ENCODE peak calls at places on chromosomes 1 and 21, in five cellular contexts. V is tibial artery; L is body of pancreas; A is CD8-positive, alpha-beta T cell; Q is suprapubic skin. O is an unnamed sample. For H3K4me1 and H3K9me3, the result is how much of the 10 kb centered on the place peaks cover.

GRCh38 chr1:42157667-42158066 is 4.5 kb downstream of the GUCA2B start:
- DNase-seq in V (no peak), L (no peak), A (no peak), Q (no peak), O (no peak)

GRCh38 chr1:228365321-228366061 is 41.1 kb downstream of the TRIM11 start:
- DNase-seq in V (peak), L (no peak), A (no peak), Q (no peak), O (no peak)

GRCh38 chr1:206895837-206896242 is 1.4 kb upstream of the IL24 start:
- DNase-seq in V (no peak), L (peak), A (no peak), Q (no peak), O (no peak)

GRCh38 chr1:183515002-183515689 is 42.8 kb downstream of the SMG7 start:
- DNase-seq in V (no peak), L (no peak), A (no peak), Q (no peak), O (no peak)

GRCh38 chr1:41516168-41516961 is 31.9 kb upstream of the EDN2 start:
- DNase-seq in V (peak), L (peak), A (peak), Q (peak), O (peak)

GRCh38 chr1:244273845-244274619 is 177.7 kb downstream of the ADSS2 start:
- DNase-seq in V (peak), L (peak), A (no peak), Q (no peak), O (peak)

GRCh38 chr1:9629445-9630201 is 21.9 kb upstream of the PIK3CD start:
- DNase-seq in V (peak), L (peak), A (peak), Q (no peak), O (peak)

GRCh38 chr1:8179132-8179793 is 138.7 kb upstream of the SLC45A1 start:
- DNase-seq in V (no peak), L (no peak), A (no peak), Q (no peak), O (no peak)

GRCh38 chr1:173430707-173431662 is 46.1 kb upstream of the PRDX6 start:
- DNase-seq in V (peak), L (peak), A (peak), Q (peak), O (peak)

GRCh38 chr21:44513389-44514217 is 26.4 kb downstream of the KRTAP10-1 start:
- DNase-seq in V (no peak), L (peak), A (no peak), Q (no peak), O (no peak)

GRCh38 chr21:33127154-33127893 is 57.4 kb downstream of the OLIG1 start:
- DNase-seq in V (peak), L (peak), A (peak), Q (no peak), O (peak)

GRCh38 chr1:53475661-53476060 is 16.5 kb downstream of the DMRTB1 start:
- DNase-seq in V (no peak), L (no peak), A (no peak), Q (peak), O (no peak)

GRCh38 chr1:84582802-84583587 is 8.8 kb upstream of the CTBS start:
- DNase-seq in V (no peak), L (peak), A (no peak), Q (no peak), O (no peak)

GRCh38 chr1:25640646-25641328 is 24.2 kb downstream of the MAN1C1 start:
- DNase-seq in V (no peak), L (no peak), A (no peak), Q (no peak), O (no peak)

GRCh38 chr1:64082459-64082858 is 121.0 kb upstream of the UBE2U start:
- DNase-seq in V (no peak), L (no peak), A (no peak), Q (no peak), O (no peak)

GRCh38 chr1:60114735-60115318 is 41.3 kb upstream of the C1orf87 start:
- DNase-seq in V (no peak), L (no peak), A (no peak), Q (no peak), O (no peak)

GRCh38 chr1:230792691-230793462 is 45.7 kb downstream of the CAPN9 start:
- DNase-seq in V (no peak), L (no peak), A (no peak), Q (no peak), O (no peak)

GRCh38 chr21:8991968-8992621 is 1529.3 kb upstream of the TPTE start:
- DNase-seq in V (no peak), L (no peak), A (no peak), Q (no peak), O (no peak)

GRCh38 chr1:153345187-153346066 is 3.2 kb downstream of the PGLYRP4 start:
- DNase-seq in V (no peak), L (no peak), A (no peak), Q (peak), O (no peak)

GRCh38 chr1:153347856-153348255 is 785 bp downstream of the PGLYRP4 start:
- DNase-seq in V (no peak), L (no peak), A (no peak), Q (peak), O (no peak)

GRCh38 chr1:153349363-153350340 is 1.0 kb upstream of the PGLYRP4 start:
- DNase-seq in V (no peak), L (no peak), A (no peak), Q (peak), O (no peak)

GRCh38 chr1:153346067-153346723 is 2.4 kb downstream of the PGLYRP4 start:
- DNase-seq in V (no peak), L (no peak), A (no peak), Q (no peak), O (no peak)

DNA sequence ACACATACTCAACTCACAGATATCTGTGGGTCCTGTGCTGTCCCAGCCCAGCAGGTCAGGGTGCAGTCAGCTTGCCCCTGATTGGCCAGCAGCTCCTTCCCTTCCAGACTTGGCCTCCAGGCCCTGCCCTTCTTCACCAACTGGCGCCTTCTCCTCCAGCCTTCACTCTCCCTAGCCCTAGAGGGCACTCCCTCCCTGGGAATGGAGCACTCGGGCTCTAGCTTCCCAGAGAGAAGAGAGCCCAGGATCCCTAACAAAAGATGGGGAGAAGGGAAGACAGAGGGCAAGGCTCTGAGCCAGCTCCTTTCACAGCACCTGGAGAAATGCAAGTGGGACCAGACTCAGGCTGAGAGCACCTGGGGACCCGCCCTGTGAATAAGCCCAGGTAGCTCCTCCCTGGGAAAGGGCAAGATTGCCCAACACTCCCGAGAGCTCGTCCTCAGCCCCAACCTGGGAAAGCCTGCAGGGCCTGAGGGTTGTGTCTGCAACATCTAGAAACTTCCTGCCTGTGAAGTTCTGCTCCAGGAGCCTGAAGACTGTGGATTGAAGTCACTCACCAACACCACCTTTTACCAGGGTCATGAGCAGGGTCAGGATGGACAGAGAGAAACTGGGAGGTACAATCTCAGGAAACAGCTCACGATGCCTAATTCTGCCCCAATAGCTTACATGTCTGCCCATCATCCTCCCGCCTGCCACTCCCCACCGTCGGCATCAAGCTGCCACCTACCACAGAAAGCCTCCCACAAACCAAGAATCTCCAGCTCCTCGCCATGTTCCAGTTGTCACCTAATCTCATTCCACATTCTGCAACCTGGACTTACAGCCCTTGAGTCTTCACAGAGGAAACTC is at the start of gene PGLYRP4:
- DNase-seq in V (no peak), L (no peak), A (no peak), Q (peak), O (no peak)
- H3K4me1 ChIP-seq in V (under half), L (under half), A (under half), Q (under half), O (under half)

DNA sequence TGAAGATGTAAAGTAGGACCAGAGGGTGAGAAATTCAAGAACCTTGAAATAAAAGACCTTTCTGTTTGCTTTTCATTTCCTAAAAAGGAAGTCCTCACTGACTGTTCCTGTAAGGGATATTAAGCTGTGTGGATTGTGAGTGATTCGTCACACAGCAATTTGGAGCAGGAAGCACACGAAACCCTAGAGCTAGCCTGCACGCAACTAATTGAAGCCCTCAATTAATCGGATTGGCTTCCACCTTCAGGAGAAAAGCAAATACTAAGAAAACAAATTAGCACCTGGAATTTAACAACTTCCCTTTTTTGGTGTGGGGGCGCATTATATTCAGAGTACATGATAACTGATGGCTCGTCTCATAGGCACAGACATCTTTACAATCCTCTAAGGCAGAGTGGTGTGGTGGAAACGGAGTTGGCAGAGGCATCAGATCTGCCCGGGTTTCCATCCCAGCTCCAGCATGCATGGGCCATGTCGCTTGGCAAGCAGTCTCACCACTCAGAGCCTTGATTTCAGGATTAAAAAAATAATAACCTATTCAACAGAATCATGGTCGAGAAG is 95.2 kb downstream of the KCNJ15 start:
- DNase-seq in V (no peak), L (no peak), A (no peak), Q (peak), O (no peak)
- H3K9me3 ChIP-seq in V (under half), L (under half), A (under half), Q (under half), O (under half)

DNA sequence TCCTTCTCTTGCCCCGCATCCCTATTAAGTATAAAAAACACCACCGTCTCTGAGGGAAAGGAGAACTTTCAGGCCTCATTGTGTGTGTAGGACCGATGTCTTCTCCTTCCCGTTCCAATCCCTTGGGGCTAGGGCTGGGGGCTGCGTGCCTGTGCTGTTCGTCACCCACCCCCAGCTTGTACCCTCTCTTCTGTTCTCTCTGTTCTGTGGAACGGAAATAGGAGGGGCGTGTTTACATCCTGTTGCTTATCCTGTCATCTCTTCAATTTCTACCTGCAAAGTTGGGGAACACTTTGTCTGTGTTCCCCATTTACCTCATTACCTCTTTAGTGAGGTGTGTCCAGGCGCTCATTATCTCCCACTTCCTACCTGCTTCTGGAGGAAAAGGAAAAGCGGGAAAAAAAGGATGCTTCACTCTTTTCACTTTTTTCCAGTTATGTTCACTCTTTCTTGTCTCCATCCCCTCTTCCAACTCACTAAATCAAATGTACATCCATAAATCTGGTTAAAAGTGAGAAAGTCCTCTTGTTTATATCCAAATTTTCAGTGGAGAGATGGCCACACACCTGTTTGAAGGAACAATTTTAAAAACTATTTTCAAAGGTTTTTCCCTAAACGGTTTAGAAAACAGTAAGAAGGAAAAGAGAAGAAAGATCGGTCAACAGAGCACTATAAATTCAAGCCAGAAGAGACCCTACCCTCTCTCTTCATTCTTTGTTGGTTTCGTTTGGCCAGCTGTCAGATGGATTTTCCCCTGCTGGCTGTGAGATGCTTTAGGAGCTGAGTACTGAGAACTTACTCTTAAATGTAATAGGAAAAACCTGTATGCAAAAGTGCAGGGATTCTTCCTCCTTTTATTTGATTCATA is 1.0 kb upstream of the TXNIP start:
- DNase-seq in V (peak), L (peak), A (peak), Q (peak), O (peak)
- H3K4me1 ChIP-seq in V (half or more), L (under half), A (under half), Q (half or more), O (under half)

DNA sequence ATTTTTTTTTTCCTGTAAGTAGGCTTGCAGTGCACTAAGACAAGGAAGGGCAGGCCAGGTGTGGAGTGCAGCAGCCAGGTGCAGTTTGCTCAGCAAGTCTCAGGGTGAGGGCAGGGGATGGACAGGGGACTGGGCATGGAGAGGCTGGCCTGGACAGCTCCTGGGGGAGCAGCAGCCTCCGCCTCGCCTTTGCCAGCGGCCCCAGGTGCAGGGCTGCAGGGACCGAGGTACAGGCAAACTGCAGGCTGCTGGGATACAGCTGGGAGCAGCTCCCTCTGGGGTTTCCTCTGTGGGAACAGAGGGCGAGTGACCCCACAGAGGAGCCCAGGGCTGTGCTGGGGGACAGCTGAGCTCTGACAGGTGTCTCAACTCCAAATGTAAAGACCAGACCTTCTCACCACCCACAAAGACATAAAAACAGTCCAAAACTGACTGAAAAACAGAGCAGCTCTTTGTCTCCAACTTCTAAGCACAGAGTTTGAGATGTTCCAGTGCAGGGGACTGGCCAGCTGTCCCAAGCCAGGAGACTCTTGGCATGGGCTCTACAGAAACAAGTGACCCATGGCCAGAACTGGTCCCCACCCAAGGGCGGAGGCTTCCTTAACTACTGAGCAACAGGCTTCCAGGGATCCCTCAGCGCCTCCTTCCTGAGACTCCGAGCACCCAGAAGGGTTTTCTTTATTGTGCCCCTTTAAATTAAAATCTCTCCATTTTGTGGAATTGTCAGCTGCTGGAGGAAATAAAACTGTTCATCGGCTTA is 27.7 kb upstream of the AJAP1 start:
- DNase-seq in V (no peak), L (no peak), A (no peak), Q (no peak), O (no peak)
- H3K9me3 ChIP-seq in V (under half), L (under half), A (under half), Q (under half), O (under half)

DNA sequence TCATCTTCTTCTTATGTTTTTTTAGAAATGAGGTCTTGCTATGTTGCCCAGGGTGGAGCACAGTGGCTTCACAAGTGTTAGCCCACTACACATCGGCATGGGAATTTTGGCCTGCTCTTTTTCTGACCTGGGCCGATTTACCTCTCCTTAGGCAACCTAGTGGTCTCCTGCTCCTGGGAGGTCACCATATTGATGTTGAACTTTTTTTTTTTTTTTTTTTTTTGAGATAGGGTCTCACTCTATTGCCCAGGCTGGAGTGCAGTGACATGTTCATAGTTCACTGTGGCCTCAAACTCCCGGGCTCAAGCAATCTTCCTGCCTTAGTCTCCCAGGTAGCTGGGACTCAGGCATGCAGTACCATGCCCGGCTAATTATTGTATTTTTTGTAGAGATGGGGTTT is 7.5 kb downstream of the AK2 start:
- DNase-seq in V (no peak), L (no peak), A (no peak), Q (no peak), O (no peak)
- H3K4me1 ChIP-seq in V (under half), L (half or more), A (under half), Q (under half), O (under half)

O was measured in right cardiac atrium.